ENCODE peak calls at places on chromosomes 16 and 17, in five cellular contexts. S, A, V, H and B are unnamed samples.

GRCh38 chr16:1953734-1954133 is 755 bp downstream of the RPL3L start:
- DNase-seq in S (no peak), A (no peak), V (no peak), H (no peak), B (no peak)

GRCh38 chr17:1766382-1767135 is 4.7 kb downstream of the SERPINF1 start:
- DNase-seq in H (no peak), A (no peak), S (no peak), V (no peak), B (no peak)

GRCh38 chr17:14228903-14229302 is 7.8 kb downstream of the CDRT15 start:
- DNase-seq in A (peak), H (no peak), S (peak), V (no peak), B (no peak)

GRCh38 chr17:7572588-7573323 is 6.7 kb upstream of the CD68 start:
- DNase-seq in A (peak), S (peak), V (peak), H (peak), B (peak)

GRCh38 chr16:54282923-54283734 is 3.5 kb downstream of the IRX3 start:
- DNase-seq in V (no peak), S (no peak), H (peak), A (no peak), B (no peak)

GRCh38 chr16:25395528-25395927 is 137.9 kb upstream of the ZKSCAN2 start:
- DNase-seq in V (no peak), S (no peak), A (no peak), H (no peak), B (peak)

GRCh38 chr17:8503368-8503767 is 67.7 kb downstream of the NDEL1 start:
- DNase-seq in H (no peak), S (no peak), A (peak), V (peak), B (no peak)

GRCh38 chr16:2159052-2159838 is 3.7 kb downstream of the TRAF7 start:
- DNase-seq in A (peak), H (no peak), V (peak), S (peak), B (peak)

GRCh38 chr17:42387221-42387657 is 1.0 kb downstream of the STAT3 start:
- DNase-seq in A (peak), S (peak), V (peak), H (no peak), B (no peak)

GRCh38 chr17:76196675-76197074 is 43.6 kb downstream of the RNF157 start:
- DNase-seq in S (no peak), H (no peak), V (no peak), A (peak), B (no peak)

GRCh38 chr16:30349695-30350094 is 5.4 kb downstream of the CD2BP2 start:
- DNase-seq in V (no peak), S (no peak), A (no peak), H (no peak), B (peak)

GRCh38 chr16:50273888-50274770 is 7.8 kb downstream of the ADCY7 start:
- DNase-seq in H (no peak), A (no peak), S (no peak), V (no peak), B (peak)

DNA sequence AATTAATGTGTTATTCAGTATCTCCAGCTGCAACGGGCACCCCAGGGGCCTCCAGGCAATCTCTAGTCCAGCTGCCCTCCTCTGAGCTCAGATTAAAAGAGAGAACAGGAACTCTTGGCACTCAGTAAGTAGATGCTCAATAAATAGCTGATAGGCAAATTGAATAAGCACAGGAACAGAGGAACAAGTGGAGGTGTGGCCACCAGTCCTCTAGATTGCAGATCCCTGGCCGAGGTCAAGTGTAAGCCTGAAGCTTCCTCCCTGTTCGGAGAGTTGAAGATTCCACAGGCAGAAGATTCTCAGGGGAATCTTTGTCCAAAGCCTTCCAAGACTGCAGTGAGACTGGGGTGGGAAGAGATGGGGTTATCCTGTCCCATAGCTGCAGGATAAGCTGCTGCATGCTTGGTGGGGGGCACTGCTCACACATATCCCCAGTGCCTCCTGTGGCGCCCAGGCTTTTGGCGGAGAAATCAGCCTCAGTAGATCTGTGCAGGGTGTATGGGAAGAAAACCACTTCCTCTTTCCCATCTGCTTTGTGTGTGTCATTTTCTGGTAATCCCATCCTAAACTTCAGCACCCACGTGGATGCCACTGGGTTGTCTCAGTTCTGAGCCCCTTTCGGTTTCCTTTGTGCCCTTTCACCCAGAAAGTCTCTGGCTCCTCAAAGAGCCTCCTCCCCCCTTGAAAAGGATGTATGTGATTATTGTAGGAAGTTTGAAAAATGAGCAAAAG is 12.1 kb downstream of the CD300A start:
- DNase-seq in S (no peak), H (no peak), V (no peak), A (peak), B (no peak)
- H3K4me2 ChIP-seq in S (no peak), H (no peak), V (no peak), A (peak), B (no peak)

GRCh38 chr17:51128089-51128488 is 7.4 kb upstream of the SPAG9 start:
- DNase-seq in S (no peak), V (no peak), H (no peak), A (peak), B (peak)

GRCh38 chr17:51135956-51136355 is 15.3 kb upstream of the SPAG9 start:
- DNase-seq in V (no peak), S (no peak), A (no peak), H (no peak), B (no peak)

GRCh38 chr17:51133365-51133764 is 12.7 kb upstream of the SPAG9 start:
- DNase-seq in S (no peak), H (no peak), A (no peak), V (peak), B (no peak)
- H2AFZ ChIP-seq in S (no peak), H (peak), A (peak), V (no peak), B (no peak)

GRCh38 chr16:84885024-84885910 is 65.5 kb downstream of the CRISPLD2 start:
- DNase-seq in H (peak), V (peak), A (no peak), S (no peak), B (no peak)
- H3K9ac ChIP-seq in H (no peak), V (no peak), A (no peak), S (no peak), B (no peak)

GRCh38 chr17:49497147-49498036 is 2.3 kb downstream of the NGFR start:
- DNase-seq in A (peak), S (peak), V (peak), H (peak), B (no peak)
- H3K4me2 ChIP-seq in A (peak), S (peak), V (peak), H (peak), B (no peak)